ENCODE peak calls at places on chromosomes 7 and 10, in eight cellular contexts. I is stimulated activated naive B cell treated with anti-CD40 and anti-IgM and Interleukin-4, amounts not matched to agents 10 μg/mL and 1 μg/mL and 100 μg/mL, for 72 hours; U is skeletal muscle cell; W is activated CD4-positive, CD25-positive, alpha-beta regulatory T cell; C is lung; Y is T-cell; X is NCI-H1092; S is GM23248. O is an unnamed sample.

GRCh38 chr10:24453404-24453830 is 244.5 kb downstream of the KIAA1217 start:
- DNase-seq in S (peak; percentile 81), Y (no peak), C (no peak), I (no peak), U (no peak), W (no peak), X (no peak), O (no peak)

GRCh38 chr7:194257-194995 is 2.1 kb downstream of the FAM20C start:
- DNase-seq in W (no peak), Y (no peak), U (peak; percentile 30), X (no peak), I (no peak), S (peak; percentile 82), C (no peak), O (no peak)

GRCh38 chr7:127933116-127933515 is 98.1 kb downstream of the LRRC4 start:
- DNase-seq in C (no peak), X (no peak), Y (no peak), S (peak; percentile 5), U (no peak), W (no peak), I (no peak), O (no peak)

GRCh38 chr10:72132854-72133253 is 44.5 kb upstream of the SPOCK2 start:
- DNase-seq in C (no peak), I (no peak), Y (no peak), W (no peak), S (no peak), X (no peak), U (no peak), O (no peak)

GRCh38 chr7:55545496-55545895 is 26.8 kb downstream of the VOPP1 start:
- DNase-seq in Y (no peak), W (no peak), S (peak; percentile 78), I (no peak), X (no peak), C (no peak), U (peak; percentile 24), O (no peak)

GRCh38 chr7:55432506-55432905 is 67.4 kb downstream of the LANCL2 start:
- DNase-seq in Y (no peak), S (no peak), U (no peak), C (no peak), X (no peak), W (no peak), I (no peak), O (no peak)

GRCh38 chr7:107918948-107919347 is 28.0 kb downstream of the DLD start:
- DNase-seq in X (no peak), U (no peak), I (no peak), Y (no peak), W (no peak), S (no peak), C (no peak), O (no peak)

GRCh38 chr7:30285067-30285530 is 702 bp downstream of the ZNRF2 start:
- DNase-seq in S (peak; percentile 71), I (no peak), C (no peak), Y (peak; percentile 48), X (peak; percentile 48), W (peak; percentile 29), U (no peak), O (no peak)